ENCODE peak calls at places on chromosome 1, in five cellular contexts. U, A, C, J and P are unnamed samples.

GRCh38 chr1:19169642-19170041 is 40.4 kb downstream of the UBR4 start:
- DNase-seq in U (no peak), A (peak), C (no peak), J (no peak), P (peak)

GRCh38 chr1:116666747-116667576 is 571 bp downstream of the IGSF3 start:
- DNase-seq in U (peak), A (no peak), C (no peak), J (no peak), P (no peak)

GRCh38 chr1:91281782-91282181 is 122.9 kb downstream of the HFM1 start:
- DNase-seq in U (no peak), A (no peak), C (no peak), J (no peak), P (no peak)

GRCh38 chr1:63116016-63116415 is 206.4 kb upstream of the FOXD3 start:
- DNase-seq in U (no peak), A (peak), C (no peak), J (no peak), P (peak)

GRCh38 chr1:178324003-178324402 is 172.8 kb downstream of the CLEC20A start:
- DNase-seq in U (no peak), A (peak), C (no peak), J (no peak), P (peak)

GRCh38 chr1:75588779-75589475 is 22.0 kb downstream of the SLC44A5 start:
- DNase-seq in U (no peak), A (no peak), C (no peak), J (no peak), P (no peak)

GRCh38 chr1:192261476-192261875 is 55.3 kb upstream of the RGS21 start:
- DNase-seq in U (no peak), A (no peak), C (no peak), J (no peak), P (no peak)

GRCh38 chr1:227234998-227235405 is 83.3 kb downstream of the CDC42BPA start:
- DNase-seq in U (no peak), A (peak), C (peak), J (no peak), P (peak)

GRCh38 chr1:25760871-25761270 is 39.1 kb upstream of the SELENON start:
- DNase-seq in U (no peak), A (no peak), C (no peak), J (no peak), P (no peak)

GRCh38 chr1:243742814-243743213 is 107.2 kb downstream of the AKT3 start:
- DNase-seq in U (no peak), A (peak), C (no peak), J (no peak), P (peak)

GRCh38 chr1:186806477-186806876 is 22.3 kb upstream of the PLA2G4A start:
- DNase-seq in U (no peak), A (peak), C (peak), J (no peak), P (no peak)

GRCh38 chr1:11069233-11069950 is 9.6 kb upstream of the SRM start:
- DNase-seq in U (no peak), A (no peak), C (no peak), J (peak), P (no peak)